ENCODE peak calls at places on chromosomes 6 and 20, in six cellular contexts. One of them, this sample, is unnamed.
A peak's percentile ranks its signal among the peaks of the same experiment; 100 is the strongest.

GRCh38 chr6:16903470-16903869 is 142.2 kb upstream of the ATXN1 start:
- DNase-seq in mesothelial cell of epicardium: no peak
- DNase-seq in transverse colon: no peak
- DNase-seq in AG10803: peak; percentile 57
- DNase-seq in activated CD8-positive, alpha-beta T cell treated with anti-CD3 and anti-CD28 coated beads for 36 hours: no peak
- DNase-seq in A549: no peak
- DNase-seq in this sample: no peak

GRCh38 chr6:20413826-20414225 is 12.1 kb downstream of the E2F3 start:
- DNase-seq in mesothelial cell of epicardium: no peak
- DNase-seq in transverse colon: no peak
- DNase-seq in AG10803: no peak
- DNase-seq in activated CD8-positive, alpha-beta T cell treated with anti-CD3 and anti-CD28 coated beads for 36 hours: no peak
- DNase-seq in A549: no peak
- DNase-seq in this sample: no peak

GRCh38 chr6:99514089-99514488 is 1.1 kb downstream of the USP45 start:
- DNase-seq in mesothelial cell of epicardium: no peak
- DNase-seq in transverse colon: no peak
- DNase-seq in AG10803: no peak
- DNase-seq in activated CD8-positive, alpha-beta T cell treated with anti-CD3 and anti-CD28 coated beads for 36 hours: no peak
- DNase-seq in A549: no peak
- DNase-seq in this sample: no peak

GRCh38 chr6:137832110-137832509 is 34.9 kb upstream of the TNFAIP3 start:
- DNase-seq in mesothelial cell of epicardium: no peak
- DNase-seq in transverse colon: no peak
- DNase-seq in AG10803: peak; percentile 76
- DNase-seq in activated CD8-positive, alpha-beta T cell treated with anti-CD3 and anti-CD28 coated beads for 36 hours: no peak
- DNase-seq in A549: peak; percentile 14
- DNase-seq in this sample: no peak

GRCh38 chr20:841568-842546 is 8.3 kb downstream of the FAM110A start:
- DNase-seq in mesothelial cell of epicardium: peak; percentile 47
- DNase-seq in transverse colon: peak; percentile 79
- DNase-seq in AG10803: no peak
- DNase-seq in activated CD8-positive, alpha-beta T cell treated with anti-CD3 and anti-CD28 coated beads for 36 hours: no peak
- DNase-seq in A549: no peak
- DNase-seq in this sample: no peak

GRCh38 chr6:44062771-44063560 is 64.3 kb downstream of the MRPL14 start:
- DNase-seq in mesothelial cell of epicardium: no peak
- DNase-seq in transverse colon: no peak
- DNase-seq in AG10803: no peak
- DNase-seq in activated CD8-positive, alpha-beta T cell treated with anti-CD3 and anti-CD28 coated beads for 36 hours: peak; percentile 75
- DNase-seq in A549: peak; percentile 61
- DNase-seq in this sample: no peak

GRCh38 chr6:3410385-3411360 is 46.2 kb downstream of the SLC22A23 start:
- DNase-seq in mesothelial cell of epicardium: peak; percentile 76
- DNase-seq in transverse colon: peak; percentile 73
- DNase-seq in AG10803: peak; percentile 52
- DNase-seq in activated CD8-positive, alpha-beta T cell treated with anti-CD3 and anti-CD28 coated beads for 36 hours: peak; percentile 80
- DNase-seq in A549: peak; percentile 58
- DNase-seq in this sample: no peak

GRCh38 chr20:40704828-40705227 is 15.8 kb upstream of the MAFB start:
- DNase-seq in mesothelial cell of epicardium: no peak
- DNase-seq in transverse colon: no peak
- DNase-seq in AG10803: no peak
- DNase-seq in activated CD8-positive, alpha-beta T cell treated with anti-CD3 and anti-CD28 coated beads for 36 hours: no peak
- DNase-seq in A549: no peak
- DNase-seq in this sample: no peak

GRCh38 chr20:37526839-37527637 is 638 bp downstream of the BLCAP start:
- DNase-seq in mesothelial cell of epicardium: no peak
- DNase-seq in transverse colon: peak; percentile 41
- DNase-seq in AG10803: peak; percentile 28
- DNase-seq in activated CD8-positive, alpha-beta T cell treated with anti-CD3 and anti-CD28 coated beads for 36 hours: no peak
- DNase-seq in A549: peak; percentile 22
- DNase-seq in this sample: no peak

GRCh38 chr6:5302220-5302946 is 41.1 kb downstream of the FARS2 start:
- DNase-seq in mesothelial cell of epicardium: no peak
- DNase-seq in transverse colon: no peak
- DNase-seq in AG10803: no peak
- DNase-seq in activated CD8-positive, alpha-beta T cell treated with anti-CD3 and anti-CD28 coated beads for 36 hours: peak; percentile 76
- DNase-seq in A549: no peak
- DNase-seq in this sample: no peak

GRCh38 chr6:112272799-112273198 is 18.4 kb upstream of the LAMA4 start:
- DNase-seq in mesothelial cell of epicardium: no peak
- DNase-seq in transverse colon: no peak
- DNase-seq in AG10803: no peak
- DNase-seq in activated CD8-positive, alpha-beta T cell treated with anti-CD3 and anti-CD28 coated beads for 36 hours: no peak
- DNase-seq in A549: no peak
- DNase-seq in this sample: no peak

GRCh38 chr6:33205172-33206026 is 944 bp downstream of the HSD17B8 start:
- DNase-seq in mesothelial cell of epicardium: no peak
- DNase-seq in transverse colon: no peak
- DNase-seq in AG10803: peak; percentile 27
- DNase-seq in activated CD8-positive, alpha-beta T cell treated with anti-CD3 and anti-CD28 coated beads for 36 hours: peak; percentile 84
- DNase-seq in A549: peak; percentile 59
- DNase-seq in this sample: no peak

GRCh38 chr6:154247119-154247814 is 109.3 kb downstream of the IPCEF1 start:
- DNase-seq in mesothelial cell of epicardium: no peak
- DNase-seq in transverse colon: no peak
- DNase-seq in AG10803: no peak
- DNase-seq in activated CD8-positive, alpha-beta T cell treated with anti-CD3 and anti-CD28 coated beads for 36 hours: peak; percentile 78
- DNase-seq in A549: no peak
- DNase-seq in this sample: no peak

GRCh38 chr6:157025459-157025858 is 248.3 kb downstream of the ARID1B start:
- DNase-seq in mesothelial cell of epicardium: no peak
- DNase-seq in transverse colon: no peak
- DNase-seq in AG10803: no peak
- DNase-seq in activated CD8-positive, alpha-beta T cell treated with anti-CD3 and anti-CD28 coated beads for 36 hours: no peak
- DNase-seq in A549: no peak
- DNase-seq in this sample: no peak

GRCh38 chr6:13304101-13304500 is 24.2 kb downstream of the TBC1D7 start:
- DNase-seq in mesothelial cell of epicardium: no peak
- DNase-seq in transverse colon: no peak
- DNase-seq in AG10803: no peak
- DNase-seq in activated CD8-positive, alpha-beta T cell treated with anti-CD3 and anti-CD28 coated beads for 36 hours: peak; percentile 64
- DNase-seq in A549: no peak
- DNase-seq in this sample: no peak

GRCh38 chr6:14932485-14933178 is 313.2 kb upstream of the JARID2 start:
- DNase-seq in mesothelial cell of epicardium: no peak
- DNase-seq in transverse colon: no peak
- DNase-seq in AG10803: no peak
- DNase-seq in activated CD8-positive, alpha-beta T cell treated with anti-CD3 and anti-CD28 coated beads for 36 hours: no peak
- DNase-seq in A549: no peak
- DNase-seq in this sample: no peak

GRCh38 chr6:105072799-105073199 is 107.0 kb downstream of the POPDC3 start:
- DNase-seq in mesothelial cell of epicardium: no peak
- DNase-seq in transverse colon: no peak
- DNase-seq in AG10803: peak; percentile 17
- DNase-seq in activated CD8-positive, alpha-beta T cell treated with anti-CD3 and anti-CD28 coated beads for 36 hours: peak; percentile 5
- DNase-seq in A549: peak; percentile 55
- DNase-seq in this sample: no peak

GRCh38 chr20:49633643-49634042 is 65.7 kb upstream of the PTGIS start:
- DNase-seq in mesothelial cell of epicardium: no peak
- DNase-seq in transverse colon: no peak
- DNase-seq in AG10803: no peak
- DNase-seq in activated CD8-positive, alpha-beta T cell treated with anti-CD3 and anti-CD28 coated beads for 36 hours: no peak
- DNase-seq in A549: no peak
- DNase-seq in this sample: no peak

GRCh38 chr6:1609662-1610496 is at the start of gene FOXC1:
- DNase-seq in mesothelial cell of epicardium: peak; percentile 89
- DNase-seq in transverse colon: peak; percentile 79
- DNase-seq in AG10803: peak; percentile 90
- DNase-seq in activated CD8-positive, alpha-beta T cell treated with anti-CD3 and anti-CD28 coated beads for 36 hours: peak; percentile 49
- DNase-seq in A549: peak; percentile 86
- DNase-seq in this sample: no peak

GRCh38 chr6:111776236-111777189 is 96.7 kb downstream of the FYN start:
- DNase-seq in mesothelial cell of epicardium: no peak
- DNase-seq in transverse colon: no peak
- DNase-seq in AG10803: no peak
- DNase-seq in activated CD8-positive, alpha-beta T cell treated with anti-CD3 and anti-CD28 coated beads for 36 hours: no peak
- DNase-seq in A549: no peak
- DNase-seq in this sample: no peak

GRCh38 chr6:33061987-33062386 is 11.5 kb downstream of the HLA-DPA1 start:
- DNase-seq in mesothelial cell of epicardium: no peak
- DNase-seq in transverse colon: no peak
- DNase-seq in AG10803: peak; percentile 2
- DNase-seq in activated CD8-positive, alpha-beta T cell treated with anti-CD3 and anti-CD28 coated beads for 36 hours: peak; percentile 45
- DNase-seq in A549: peak; percentile 18
- DNase-seq in this sample: no peak

GRCh38 chr6:89828988-89829590 is 591 bp upstream of the CASP8AP2 start:
- DNase-seq in mesothelial cell of epicardium: no peak
- DNase-seq in transverse colon: peak; percentile 22
- DNase-seq in AG10803: no peak
- DNase-seq in activated CD8-positive, alpha-beta T cell treated with anti-CD3 and anti-CD28 coated beads for 36 hours: peak; percentile 34
- DNase-seq in A549: no peak
- DNase-seq in this sample: no peak

GRCh38 chr20:11976966-11977365 is 59.3 kb downstream of the BTBD3 start:
- DNase-seq in mesothelial cell of epicardium: no peak
- DNase-seq in transverse colon: no peak
- DNase-seq in AG10803: no peak
- DNase-seq in activated CD8-positive, alpha-beta T cell treated with anti-CD3 and anti-CD28 coated beads for 36 hours: no peak
- DNase-seq in A549: no peak
- DNase-seq in this sample: no peak

GRCh38 chr6:138914701-138915100 is 73.4 kb downstream of the REPS1 start:
- DNase-seq in mesothelial cell of epicardium: no peak
- DNase-seq in transverse colon: no peak
- DNase-seq in AG10803: no peak
- DNase-seq in activated CD8-positive, alpha-beta T cell treated with anti-CD3 and anti-CD28 coated beads for 36 hours: no peak
- DNase-seq in A549: no peak
- DNase-seq in this sample: no peak

GRCh38 chr6:12962995-12963394 is 246.4 kb downstream of the PHACTR1 start:
- DNase-seq in mesothelial cell of epicardium: no peak
- DNase-seq in transverse colon: no peak
- DNase-seq in AG10803: peak; percentile 37
- DNase-seq in activated CD8-positive, alpha-beta T cell treated with anti-CD3 and anti-CD28 coated beads for 36 hours: peak; percentile 7
- DNase-seq in A549: no peak
- DNase-seq in this sample: no peak

GRCh38 chr6:42294759-42295158 is 77.1 kb upstream of the MRPS10 start:
- DNase-seq in mesothelial cell of epicardium: no peak
- DNase-seq in transverse colon: no peak
- DNase-seq in AG10803: peak; percentile 55
- DNase-seq in activated CD8-positive, alpha-beta T cell treated with anti-CD3 and anti-CD28 coated beads for 36 hours: no peak
- DNase-seq in A549: peak; percentile 69
- DNase-seq in this sample: no peak

GRCh38 chr6:157906537-157907061 is 75.1 kb upstream of the SYNJ2 start:
- DNase-seq in mesothelial cell of epicardium: no peak
- DNase-seq in transverse colon: no peak
- DNase-seq in AG10803: no peak
- DNase-seq in activated CD8-positive, alpha-beta T cell treated with anti-CD3 and anti-CD28 coated beads for 36 hours: no peak
- DNase-seq in A549: no peak
- DNase-seq in this sample: no peak

GRCh38 chr6:142845624-142846458 is 99.1 kb downstream of the HIVEP2 start:
- DNase-seq in mesothelial cell of epicardium: peak; percentile 87
- DNase-seq in transverse colon: peak; percentile 90
- DNase-seq in AG10803: peak; percentile 71
- DNase-seq in activated CD8-positive, alpha-beta T cell treated with anti-CD3 and anti-CD28 coated beads for 36 hours: peak; percentile 71
- DNase-seq in A549: peak; percentile 76
- DNase-seq in this sample: peak; percentile 85
- TF ChIP-seq CTCF in mesothelial cell of epicardium: no peak
- TF ChIP-seq CTCF in transverse colon: no peak
- TF ChIP-seq CTCF in AG10803: peak; percentile 5
- TF ChIP-seq CTCF in activated CD8-positive, alpha-beta T cell treated with anti-CD3 and anti-CD28 coated beads for 36 hours: no peak
- TF ChIP-seq CTCF in A549: no peak
- TF ChIP-seq CTCF in this sample: no peak

GRCh38 chr6:6696867-6697531 is 108.5 kb downstream of the LY86 start:
- DNase-seq in mesothelial cell of epicardium: peak; percentile 77
- DNase-seq in transverse colon: peak; percentile 86
- DNase-seq in AG10803: peak; percentile 68
- DNase-seq in activated CD8-positive, alpha-beta T cell treated with anti-CD3 and anti-CD28 coated beads for 36 hours: peak; percentile 69
- DNase-seq in A549: peak; percentile 73
- DNase-seq in this sample: no peak

GRCh38 chr6:6695711-6696048 is 107.2 kb downstream of the LY86 start:
- DNase-seq in mesothelial cell of epicardium: no peak
- DNase-seq in transverse colon: no peak
- DNase-seq in AG10803: peak; percentile 66
- DNase-seq in activated CD8-positive, alpha-beta T cell treated with anti-CD3 and anti-CD28 coated beads for 36 hours: no peak
- DNase-seq in A549: no peak
- DNase-seq in this sample: no peak

GRCh38 chr6:6694825-6695710 is 106.5 kb downstream of the LY86 start:
- DNase-seq in mesothelial cell of epicardium: no peak
- DNase-seq in transverse colon: peak; percentile 86
- DNase-seq in AG10803: peak; percentile 50
- DNase-seq in activated CD8-positive, alpha-beta T cell treated with anti-CD3 and anti-CD28 coated beads for 36 hours: no peak
- DNase-seq in A549: no peak
- DNase-seq in this sample: no peak

GRCh38 chr6:6697620-6698019 is 109.1 kb downstream of the LY86 start:
- DNase-seq in mesothelial cell of epicardium: no peak
- DNase-seq in transverse colon: peak; percentile 57
- DNase-seq in AG10803: peak; percentile 29
- DNase-seq in activated CD8-positive, alpha-beta T cell treated with anti-CD3 and anti-CD28 coated beads for 36 hours: no peak
- DNase-seq in A549: no peak
- DNase-seq in this sample: no peak

GRCh38 chr6:6694368-6694780 is 105.9 kb downstream of the LY86 start:
- DNase-seq in mesothelial cell of epicardium: no peak
- DNase-seq in transverse colon: no peak
- DNase-seq in AG10803: no peak
- DNase-seq in activated CD8-positive, alpha-beta T cell treated with anti-CD3 and anti-CD28 coated beads for 36 hours: no peak
- DNase-seq in A549: no peak
- DNase-seq in this sample: no peak
- TF ChIP-seq CTCF in mesothelial cell of epicardium: no peak
- TF ChIP-seq CTCF in transverse colon: no peak
- TF ChIP-seq CTCF in AG10803: no peak
- TF ChIP-seq CTCF in activated CD8-positive, alpha-beta T cell treated with anti-CD3 and anti-CD28 coated beads for 36 hours: no peak
- TF ChIP-seq CTCF in A549: no peak
- TF ChIP-seq CTCF in this sample: no peak

DNA sequence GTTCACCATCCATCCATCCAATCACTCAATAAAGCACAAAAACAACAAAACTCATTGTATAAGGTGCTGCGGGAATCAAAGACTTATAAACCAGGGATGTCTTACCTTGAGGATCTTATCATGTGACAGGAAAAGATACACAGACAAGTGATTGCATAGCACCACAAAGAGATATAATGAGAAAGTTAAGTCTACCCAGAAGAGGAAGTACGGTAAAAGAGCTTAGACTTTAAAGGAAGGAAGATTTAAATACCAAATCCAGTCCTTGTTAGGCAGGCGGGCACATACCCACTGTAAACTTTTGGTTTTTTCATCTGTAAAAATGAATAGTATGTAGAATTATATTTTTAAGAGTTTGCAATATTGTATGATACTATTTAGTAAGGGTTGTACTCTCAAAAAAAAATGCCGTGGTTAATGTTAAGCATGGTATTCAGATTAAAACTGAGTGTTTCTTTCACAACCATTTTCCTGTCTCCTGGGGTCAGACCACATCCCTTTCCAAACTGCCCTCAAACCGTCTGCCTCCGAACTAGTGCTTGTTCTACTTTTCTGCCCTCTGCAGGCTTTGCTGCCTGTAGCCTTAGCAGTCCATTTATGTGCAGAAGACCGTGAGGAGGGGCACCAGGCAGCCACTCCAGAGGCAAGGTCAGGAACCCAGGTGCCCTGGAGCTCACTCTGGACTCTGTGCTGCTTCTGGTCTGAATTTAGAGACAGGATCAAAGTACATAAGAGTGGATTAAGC is 179.5 kb upstream of the SYNDIG1 start:
- DNase-seq in mesothelial cell of epicardium: no peak
- DNase-seq in transverse colon: no peak
- DNase-seq in AG10803: no peak
- DNase-seq in activated CD8-positive, alpha-beta T cell treated with anti-CD3 and anti-CD28 coated beads for 36 hours: peak; percentile 58
- DNase-seq in A549: no peak
- DNase-seq in this sample: no peak
- TF ChIP-seq CTCF in mesothelial cell of epicardium: no peak
- TF ChIP-seq CTCF in transverse colon: no peak
- TF ChIP-seq CTCF in AG10803: no peak
- TF ChIP-seq CTCF in activated CD8-positive, alpha-beta T cell treated with anti-CD3 and anti-CD28 coated beads for 36 hours: no peak
- TF ChIP-seq CTCF in A549: no peak
- TF ChIP-seq CTCF in this sample: no peak

GRCh38 chr6:124795879-124796838 is 166.1 kb upstream of the RNF217 start:
- DNase-seq in mesothelial cell of epicardium: no peak
- DNase-seq in transverse colon: no peak
- DNase-seq in AG10803: no peak
- DNase-seq in activated CD8-positive, alpha-beta T cell treated with anti-CD3 and anti-CD28 coated beads for 36 hours: no peak
- DNase-seq in A549: peak; percentile 4
- DNase-seq in this sample: no peak
- TF ChIP-seq CTCF in mesothelial cell of epicardium: peak; percentile 31
- TF ChIP-seq CTCF in transverse colon: no peak
- TF ChIP-seq CTCF in AG10803: peak; percentile 30
- TF ChIP-seq CTCF in activated CD8-positive, alpha-beta T cell treated with anti-CD3 and anti-CD28 coated beads for 36 hours: no peak
- TF ChIP-seq CTCF in A549: peak; percentile 17
- TF ChIP-seq CTCF in this sample: peak; percentile 80